ENCODE peak calls at places on chromosomes 2 and 18, in seven cellular contexts. N is NCI-H1417; W is GM23248; C is iris pigment epithelial cell; D is GM04504; V is chondrocyte; U is activated CD4-positive, alpha-beta memory T cell treated with anti-CD3 and anti-CD28 coated beads, Interleukin-2, amount 10 ng/mL, durations not matched to agents 7 days and 5 days. T is an unnamed sample.

GRCh38 chr2:208311954-208312353 is 45.9 kb downstream of the PIKFYVE start:
- DNase-seq in N (no peak), W (peak; percentile 81), C (peak; percentile 41), D (no peak), V (no peak), U (no peak), T (no peak)

GRCh38 chr2:4635289-4635688 is 931.9 kb downstream of the DCDC2C start:
- DNase-seq in N (peak; percentile 52), W (no peak), C (no peak), D (no peak), V (no peak), U (no peak), T (no peak)

GRCh38 chr18:3540805-3541548 is 91.0 kb downstream of the TGIF1 start:
- DNase-seq in N (no peak), W (no peak), C (no peak), D (no peak), V (no peak), U (no peak), T (no peak)

GRCh38 chr2:224938670-224939309 is 103.5 kb downstream of the DOCK10 start:
- DNase-seq in N (no peak), W (peak; percentile 13), C (peak; percentile 95), D (no peak), V (no peak), U (no peak), T (no peak)

GRCh38 chr2:161250864-161251436 is 57.3 kb upstream of the PSMD14 start:
- DNase-seq in N (peak; percentile 6), W (peak; percentile 62), C (peak; percentile 53), D (no peak), V (no peak), U (no peak), T (no peak)

GRCh38 chr2:10477443-10478297 is 29.5 kb upstream of the ODC1 start:
- DNase-seq in N (peak; percentile 20), W (no peak), C (no peak), D (no peak), V (peak; percentile 55), U (no peak), T (no peak)

GRCh38 chr2:75607988-75608683 is 38.4 kb upstream of the MRPL19 start:
- DNase-seq in N (no peak), W (peak; percentile 40), C (peak; percentile 28), D (no peak), V (no peak), U (no peak), T (no peak)

GRCh38 chr2:191748050-191748449 is 70.1 kb downstream of the NABP1 start:
- DNase-seq in N (no peak), W (peak; percentile 76), C (peak; percentile 71), D (no peak), V (no peak), U (no peak), T (no peak)

GRCh38 chr18:80154293-80154692 is 45.2 kb downstream of the ADNP2 start:
- DNase-seq in N (peak; percentile 28), W (peak; percentile 56), C (peak; percentile 32), D (no peak), V (no peak), U (peak; percentile 57), T (no peak)

GRCh38 chr2:40734797-40735196 is 282.9 kb upstream of the SLC8A1 start:
- DNase-seq in N (no peak), W (peak; percentile 60), C (peak; percentile 21), D (no peak), V (no peak), U (no peak), T (peak; percentile 71)

GRCh38 chr2:120470717-120471060 is 124.8 kb downstream of the INHBB start:
- DNase-seq in N (no peak), W (peak; percentile 51), C (no peak), D (no peak), V (peak; percentile 40), U (no peak), T (no peak)

GRCh38 chr2:172664766-172665165 is 70.9 kb upstream of the RAPGEF4 start:
- DNase-seq in N (no peak), W (peak; percentile 26), C (no peak), D (no peak), V (no peak), U (no peak), T (no peak)